ENCODE peak calls at places on chromosomes 3 and 15, in seven cellular contexts. C is GM23248, Q is A549, T is dorsolateral prefrontal cortex, P is lower lobe of right lung, D is choroid plexus epithelial cell, F is neural progenitor cell. O is an unnamed sample.

GRCh38 chr15:56587686-56588085 is 122.7 kb upstream of the MNS1 start:
- DNase-seq in C (no peak), Q (no peak), T (no peak), P (no peak), D (peak), F (no peak), O (no peak)

GRCh38 chr3:15384510-15385237 is 42.7 kb downstream of the METTL6 start:
- DNase-seq in C (peak), Q (no peak), T (no peak), P (no peak), D (peak), F (no peak), O (no peak)

GRCh38 chr3:113514265-113514769 is 639 bp downstream of the SPICE1 start:
- DNase-seq in C (peak), Q (no peak), T (no peak), P (no peak), D (peak), F (no peak), O (no peak)

GRCh38 chr3:99638244-99638948 is at the start of gene COL8A1:
- DNase-seq in C (peak), Q (no peak), T (peak), P (peak), D (peak), F (peak), O (no peak)

GRCh38 chr3:112976953-112977352 is 2.0 kb upstream of the CD200R1 start:
- DNase-seq in C (no peak), Q (no peak), T (no peak), P (no peak), D (no peak), F (no peak), O (peak)

GRCh38 chr3:161349529-161350278 is 21.6 kb downstream of the SPTSSB start:
- DNase-seq in C (peak), Q (peak), T (no peak), P (no peak), D (peak), F (no peak), O (peak)

GRCh38 chr15:74866090-74866489 is 7.1 kb downstream of the SCAMP2 start:
- DNase-seq in C (peak), Q (peak), T (no peak), P (no peak), D (peak), F (no peak), O (no peak)

GRCh38 chr3:189355481-189356201 is 183.9 kb downstream of the TPRG1 start:
- DNase-seq in C (peak), Q (peak), T (no peak), P (no peak), D (peak), F (peak), O (peak)

GRCh38 chr15:67149859-67150824 is 84.7 kb downstream of the SMAD3 start:
- DNase-seq in C (peak), Q (peak), T (no peak), P (no peak), D (peak), F (peak), O (no peak)

GRCh38 chr15:70160803-70161565 is 63.3 kb upstream of the TLE3 start:
- DNase-seq in C (no peak), Q (no peak), T (no peak), P (no peak), D (no peak), F (no peak), O (no peak)

GRCh38 chr3:132550579-132551305 is 46.3 kb upstream of the ACKR4 start:
- DNase-seq in C (no peak), Q (no peak), T (no peak), P (no peak), D (peak), F (no peak), O (no peak)

GRCh38 chr15:27627623-27628022 is 471.5 kb downstream of the OCA2 start:
- DNase-seq in C (peak), Q (no peak), T (no peak), P (no peak), D (no peak), F (no peak), O (no peak)

GRCh38 chr3:65951836-65952505 is 86.7 kb downstream of the MAGI1 start:
- DNase-seq in C (no peak), Q (no peak), T (no peak), P (no peak), D (peak), F (no peak), O (no peak)

GRCh38 chr15:48002772-48003171 is 118.0 kb upstream of the SLC24A5 start:
- DNase-seq in C (no peak), Q (no peak), T (no peak), P (no peak), D (no peak), F (no peak), O (no peak)

GRCh38 chr15:73265536-73266153 is 103.1 kb downstream of the HCN4 start:
- DNase-seq in C (peak), Q (peak), T (no peak), P (no peak), D (peak), F (peak), O (peak)

GRCh38 chr3:70980646-70981031 is 602.9 kb downstream of the FOXP1 start:
- DNase-seq in C (no peak), Q (no peak), T (no peak), P (no peak), D (peak), F (no peak), O (peak)

GRCh38 chr3:187263270-187263669 is 28.3 kb downstream of the MASP1 start:
- DNase-seq in C (peak), Q (no peak), T (no peak), P (no peak), D (no peak), F (no peak), O (no peak)

GRCh38 chr3:45062697-45063070 is 36.6 kb downstream of the CLEC3B start:
- DNase-seq in C (no peak), Q (no peak), T (no peak), P (no peak), D (no peak), F (no peak), O (no peak)

GRCh38 chr15:33086500-33087141 is 107.9 kb downstream of the FMN1 start:
- DNase-seq in C (peak), Q (peak), T (no peak), P (no peak), D (peak), F (peak), O (peak)

GRCh38 chr15:51782357-51782896 is 31.0 kb downstream of the TMOD2 start:
- DNase-seq in C (peak), Q (peak), T (no peak), P (no peak), D (peak), F (peak), O (no peak)

GRCh38 chr3:153706706-153707105 is 414.5 kb upstream of the ARHGEF26 start:
- DNase-seq in C (no peak), Q (no peak), T (no peak), P (no peak), D (no peak), F (peak), O (no peak)

GRCh38 chr3:19866751-19867347 is 67.2 kb downstream of the EFHB start:
- DNase-seq in C (peak), Q (peak), T (no peak), P (no peak), D (peak), F (peak), O (no peak)

GRCh38 chr3:37123292-37123691 is 51.1 kb downstream of the LRRFIP2 start:
- DNase-seq in C (no peak), Q (no peak), T (no peak), P (no peak), D (no peak), F (no peak), O (no peak)

DNA sequence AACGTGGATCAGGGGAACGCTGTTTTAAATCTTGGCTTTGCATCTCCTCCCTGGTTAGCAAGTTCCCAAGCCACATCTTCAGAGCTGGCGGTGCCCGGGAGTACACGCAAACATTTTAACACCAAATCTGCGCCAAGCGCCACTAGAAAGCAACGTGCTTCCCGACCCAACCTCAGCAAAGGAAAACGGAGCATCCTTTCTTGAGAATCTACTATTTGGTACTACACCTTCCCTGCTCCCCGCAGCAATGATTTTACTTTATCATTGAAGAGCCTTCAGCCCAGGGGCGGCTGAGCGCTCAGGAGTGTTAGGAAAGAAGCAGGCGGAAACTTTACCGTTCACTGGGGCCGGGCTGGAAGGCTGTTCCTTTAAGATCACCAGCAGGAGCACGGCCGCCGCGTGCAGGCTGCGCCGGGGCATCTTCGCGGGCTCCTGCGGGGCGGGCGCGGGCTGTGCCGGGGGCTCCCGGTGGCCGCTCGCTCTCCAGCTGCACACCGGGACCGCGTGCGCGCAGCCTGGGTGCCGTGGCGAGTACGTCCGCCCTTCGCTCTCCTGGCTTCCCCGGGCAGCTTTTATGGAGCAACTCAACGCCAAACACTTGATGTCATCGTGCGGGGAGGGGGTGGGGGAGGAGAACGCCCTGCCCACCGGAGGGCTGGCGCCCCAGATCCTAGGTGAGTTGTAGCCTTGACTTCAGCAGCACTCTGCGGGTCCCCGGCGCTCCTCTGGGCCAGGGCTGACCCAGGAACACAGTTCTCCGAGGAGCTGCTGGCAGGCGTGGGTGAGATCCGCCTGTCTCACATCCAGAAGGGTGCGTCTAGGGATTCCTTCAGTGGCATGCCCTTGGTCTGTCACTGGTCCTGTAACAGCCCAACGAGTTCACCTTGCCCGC is at the start of gene CA12:
- DNase-seq in C (peak), Q (peak), T (no peak), P (peak), D (peak), F (peak), O (no peak)
- H3K4me3 ChIP-seq in C (peak), Q (peak), T (peak), P (peak), D (peak), F (peak), O (no peak)

DNA sequence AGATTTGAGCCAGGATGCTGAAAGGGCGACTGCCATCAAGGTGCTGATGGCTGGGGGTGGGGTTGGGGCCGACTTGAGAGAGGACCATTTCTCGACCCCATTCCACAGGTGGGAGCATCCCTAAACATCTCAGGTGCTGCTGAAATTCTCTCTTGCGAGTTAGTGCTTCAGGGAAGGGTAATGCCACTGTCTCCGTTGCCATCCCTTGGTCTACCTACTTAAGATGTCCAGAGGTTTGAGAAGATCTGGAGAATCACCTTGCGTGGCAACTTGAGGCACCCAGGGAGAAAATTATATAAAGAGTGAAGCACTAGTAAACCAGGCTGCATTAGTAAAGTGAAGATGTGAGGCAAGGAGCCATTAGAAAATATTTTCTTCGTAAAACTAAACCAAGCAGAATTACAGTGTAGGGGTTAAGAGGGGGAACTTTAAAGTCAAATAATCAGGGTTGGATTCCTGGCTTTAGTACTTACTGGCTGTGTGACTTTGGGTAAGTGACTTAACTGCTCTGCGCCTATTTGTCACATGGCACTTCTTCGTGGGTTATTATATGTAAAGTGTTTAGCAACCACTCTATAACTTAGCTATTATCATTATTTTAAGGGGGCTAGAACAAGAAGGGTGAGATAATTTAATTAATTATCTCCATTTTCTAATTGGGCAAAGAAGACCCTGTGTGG is 662 bp upstream of the RFTN1 start:
- DNase-seq in C (no peak), Q (no peak), T (no peak), P (no peak), D (no peak), F (no peak), O (no peak)
- H3K4me3 ChIP-seq in C (peak), Q (peak), T (no peak), P (peak), D (peak), F (peak), O (peak)

GRCh38 chr15:40104296-40104864 is 4.3 kb downstream of the BMF start:
- DNase-seq in C (no peak), Q (no peak), T (no peak), P (no peak), D (no peak), F (no peak), O (no peak)
- H3K4me3 ChIP-seq in C (no peak), Q (no peak), T (no peak), P (peak), D (no peak), F (no peak), O (no peak)

GRCh38 chr3:126180477-126181397 is at the start of gene ALDH1L1:
- DNase-seq in C (peak), Q (no peak), T (peak), P (peak), D (peak), F (peak), O (no peak)
- H3K4me3 ChIP-seq in C (peak), Q (peak), T (peak), P (peak), D (peak), F (peak), O (no peak)

GRCh38 chr3:42698216-42698910 is 4.2 kb downstream of the HHATL start:
- DNase-seq in C (no peak), Q (no peak), T (no peak), P (no peak), D (no peak), F (no peak), O (no peak)
- H3K4me3 ChIP-seq in C (no peak), Q (no peak), T (no peak), P (no peak), D (no peak), F (no peak), O (no peak)

GRCh38 chr3:82739390-82739789 is 977.9 kb upstream of the GBE1 start:
- DNase-seq in C (no peak), Q (no peak), T (no peak), P (no peak), D (peak), F (no peak), O (no peak)
- H3K4me3 ChIP-seq in C (no peak), Q (no peak), T (no peak), P (no peak), D (no peak), F (no peak), O (no peak)

O was measured in CD4-positive, alpha-beta memory T cell.